ENCODE peak calls at places on chromosomes 4 and X, in seven cellular contexts. C, S, M, P, Z, L and T are unnamed samples.

GRCh38 chrX:55008571-55009358 is 8.6 kb downstream of the APEX2 start:
- DNase-seq in C (peak; percentile 25), S (no peak), M (peak; percentile 7), P (no peak), Z (no peak), L (peak; percentile 5), T (no peak)

GRCh38 chr4:126563389-126563788 is 1069.4 kb upstream of the INTU start:
- DNase-seq in C (no peak), S (no peak), M (no peak), P (no peak), Z (no peak), L (no peak), T (no peak)

GRCh38 chr4:44760142-44760898 is 34.0 kb upstream of the GNPDA2 start:
- DNase-seq in C (peak; percentile 74), S (no peak), M (peak; percentile 22), P (peak; percentile 26), Z (no peak), L (peak; percentile 25), T (no peak)

GRCh38 chr4:95232358-95233156 is 316.2 kb downstream of the UNC5C start:
- DNase-seq in C (no peak), S (no peak), M (no peak), P (no peak), Z (no peak), L (peak; percentile 87), T (no peak)

GRCh38 chrX:34656842-34657780 is at the start of gene TMEM47:
- DNase-seq in C (peak; percentile 25), S (no peak), M (peak; percentile 54), P (no peak), Z (peak; percentile 4), L (peak; percentile 7), T (peak; percentile 54)

GRCh38 chrX:9285342-9285771 is 179.5 kb upstream of the TBL1X start:
- DNase-seq in C (no peak), S (no peak), M (peak; percentile 47), P (no peak), Z (no peak), L (peak; percentile 56), T (no peak)

GRCh38 chrX:78979789-78980464 is 34.7 kb downstream of the P2RY10 start:
- DNase-seq in C (peak; percentile 25), S (no peak), M (no peak), P (no peak), Z (no peak), L (peak; percentile 38), T (no peak)

GRCh38 chrX:120638619-120639018 is 8.8 kb upstream of the C1GALT1C1 start:
- DNase-seq in C (no peak), S (no peak), M (no peak), P (no peak), Z (no peak), L (no peak), T (no peak)

GRCh38 chr4:186216465-186217024 is 10.8 kb upstream of the KLKB1 start:
- DNase-seq in C (no peak), S (no peak), M (no peak), P (no peak), Z (peak; percentile 76), L (no peak), T (no peak)

GRCh38 chr4:173573286-173573685 is 43.3 kb upstream of the HAND2 start:
- DNase-seq in C (no peak), S (no peak), M (no peak), P (no peak), Z (no peak), L (no peak), T (no peak)

GRCh38 chr4:106142616-106143015 is 173.4 kb downstream of the TBCK start:
- DNase-seq in C (no peak), S (no peak), M (no peak), P (no peak), Z (no peak), L (no peak), T (no peak)

GRCh38 chrX:149630681-149631292 is 805 bp downstream of the TMEM185A start:
- DNase-seq in C (peak; percentile 20), S (no peak), M (peak; percentile 54), P (no peak), Z (peak; percentile 5), L (no peak), T (no peak)

GRCh38 chr4:35052546-35052945 is 1191.8 kb downstream of the ARAP2 start:
- DNase-seq in C (no peak), S (no peak), M (no peak), P (no peak), Z (no peak), L (no peak), T (no peak)

GRCh38 chrX:40307871-40308270 is 210.1 kb upstream of the BCOR start:
- DNase-seq in C (no peak), S (no peak), M (no peak), P (no peak), Z (no peak), L (no peak), T (no peak)

GRCh38 chr4:158255727-158256324 is 45.5 kb downstream of the TMEM144 start:
- DNase-seq in C (peak; percentile 78), S (no peak), M (peak; percentile 58), P (peak; percentile 15), Z (no peak), L (peak; percentile 2), T (peak; percentile 48)

GRCh38 chr4:89438102-89438831 is 130.7 kb upstream of the GPRIN3 start:
- DNase-seq in C (peak; percentile 85), S (no peak), M (peak; percentile 56), P (peak; percentile 51), Z (peak; percentile 40), L (peak; percentile 73), T (peak; percentile 37)

GRCh38 chr4:133162941-133163340 is 13.8 kb downstream of the PCDH10 start:
- DNase-seq in C (no peak), S (no peak), M (no peak), P (no peak), Z (no peak), L (no peak), T (no peak)

GRCh38 chr4:9924750-9925149 is 96.5 kb downstream of the SLC2A9 start:
- DNase-seq in C (no peak), S (no peak), M (peak; percentile 8), P (no peak), Z (peak; percentile 88), L (no peak), T (no peak)

GRCh38 chr4:106284227-106284626 is 31.8 kb downstream of the TBCK start:
- DNase-seq in C (no peak), S (no peak), M (no peak), P (no peak), Z (no peak), L (no peak), T (no peak)

GRCh38 chrX:3485727-3486126 is 139.3 kb upstream of the MXRA5 start:
- DNase-seq in C (no peak), S (no peak), M (no peak), P (no peak), Z (no peak), L (no peak), T (no peak)

GRCh38 chr4:153234923-153235322 is 30.7 kb downstream of the TRIM2 start:
- DNase-seq in C (peak; percentile 17), S (no peak), M (peak; percentile 82), P (no peak), Z (no peak), L (no peak), T (no peak)

GRCh38 chrX:9928083-9928482 is 39.1 kb upstream of the CLDN34 start:
- DNase-seq in C (no peak), S (no peak), M (no peak), P (no peak), Z (no peak), L (no peak), T (no peak)

GRCh38 chr4:13933163-13933562 is 305.6 kb upstream of the BOD1L1 start:
- DNase-seq in C (no peak), S (no peak), M (no peak), P (peak; percentile 30), Z (no peak), L (no peak), T (no peak)

GRCh38 chr4:39970559-39971270 is 7.0 kb downstream of the PDS5A start:
- DNase-seq in C (peak; percentile 17), S (no peak), M (no peak), P (no peak), Z (no peak), L (no peak), T (peak; percentile 69)

GRCh38 chr4:78585633-78586032 is 34.1 kb downstream of the ANXA3 start:
- DNase-seq in C (no peak), S (no peak), M (no peak), P (no peak), Z (no peak), L (no peak), T (no peak)

GRCh38 chr4:147976341-147976928 is 244.5 kb downstream of the ARHGAP10 start:
- DNase-seq in C (no peak), S (no peak), M (no peak), P (no peak), Z (no peak), L (no peak), T (no peak)

GRCh38 chr4:76374744-76375143 is 46.2 kb downstream of the CCDC158 start:
- DNase-seq in C (no peak), S (no peak), M (peak; percentile 4), P (no peak), Z (no peak), L (peak; percentile 3), T (no peak)

GRCh38 chrX:72105436-72105835 is 26.3 kb downstream of the RTL5 start:
- DNase-seq in C (no peak), S (no peak), M (no peak), P (peak; percentile 57), Z (no peak), L (peak; percentile 89), T (no peak)

GRCh38 chrX:18906286-18906685 is 77.6 kb downstream of the PHKA2 start:
- DNase-seq in C (no peak), S (no peak), M (no peak), P (no peak), Z (no peak), L (no peak), T (no peak)

GRCh38 chr4:972651-973424 is 531 bp downstream of the DGKQ start:
- DNase-seq in C (no peak), S (no peak), M (peak; percentile 22), P (no peak), Z (no peak), L (peak; percentile 61), T (no peak)

GRCh38 chr4:57501715-57502114 is 391.5 kb upstream of the IGFBP7 start:
- DNase-seq in C (no peak), S (no peak), M (no peak), P (no peak), Z (no peak), L (no peak), T (no peak)

GRCh38 chr4:151195801-151196200 is 81.2 kb upstream of the PRSS48 start:
- DNase-seq in C (no peak), S (no peak), M (peak; percentile 87), P (no peak), Z (no peak), L (no peak), T (no peak)

GRCh38 chr4:77586953-77587383 is 18.7 kb upstream of the CXCL13 start:
- DNase-seq in C (peak; percentile 96), S (no peak), M (peak; percentile 28), P (no peak), Z (no peak), L (peak; percentile 90), T (no peak)

GRCh38 chrX:71604141-71604540 is 14.2 kb downstream of the CXCR3 start:
- DNase-seq in C (no peak), S (no peak), M (peak; percentile 41), P (no peak), Z (no peak), L (no peak), T (no peak)

GRCh38 chr4:155559915-155560314 is 106.7 kb upstream of the GUCY1A1 start:
- DNase-seq in C (no peak), S (no peak), M (no peak), P (no peak), Z (no peak), L (no peak), T (no peak)

GRCh38 chr4:61517144-61517543 is 317.0 kb downstream of the ADGRL3 start:
- DNase-seq in C (no peak), S (no peak), M (no peak), P (no peak), Z (no peak), L (peak; percentile 2), T (no peak)

GRCh38 chrX:2188840-2189239 is 311.9 kb downstream of the DHRSX start:
- DNase-seq in C (no peak), S (no peak), M (no peak), P (no peak), Z (no peak), L (no peak), T (no peak)

GRCh38 chr4:159607824-159608223 is 504.9 kb downstream of the RAPGEF2 start:
- DNase-seq in C (no peak), S (no peak), M (no peak), P (no peak), Z (no peak), L (no peak), T (no peak)